ENCODE peak calls at places on chromosomes 4 and X, in four cellular contexts. L is WTC11, V is K562, G is A549. Z is an unnamed sample.

GRCh38 chrX:75648803-75649588 is 126.2 kb upstream of the ZDHHC15 start:
- DNase-seq in G (no peak), L (no peak), V (no peak), Z (peak)

GRCh38 chr4:13919021-13919441 is 291.5 kb upstream of the BOD1L1 start:
- DNase-seq in V (no peak), L (no peak), G (no peak), Z (no peak)

GRCh38 chrX:139290310-139290709 is 240.2 kb upstream of the F9 start:
- DNase-seq in G (no peak), L (no peak), V (no peak), Z (no peak)

GRCh38 chr4:7687796-7688195 is 251.9 kb downstream of the AFAP1 start:
- DNase-seq in L (no peak), V (no peak), G (no peak), Z (no peak)

GRCh38 chr4:4427478-4427870 is 40.6 kb downstream of the NSG1 start:
- DNase-seq in V (no peak), L (no peak), G (no peak), Z (no peak)

GRCh38 chr4:123046096-123046495 is 123.7 kb upstream of the NUDT6 start:
- DNase-seq in V (no peak), G (no peak), L (no peak), Z (no peak)

GRCh38 chr4:125736057-125736456 is 421.3 kb downstream of the FAT4 start:
- DNase-seq in G (peak), L (no peak), V (no peak), Z (peak)

GRCh38 chr4:168612435-168613139 is 115.7 kb downstream of the PALLD start:
- DNase-seq in V (no peak), G (peak), L (no peak), Z (no peak)

GRCh38 chr4:151266542-151266941 is 10.4 kb upstream of the PRSS48 start:
- DNase-seq in V (no peak), G (no peak), L (no peak), Z (no peak)

GRCh38 chr4:132910226-132910748 is 238.8 kb upstream of the PCDH10 start:
- DNase-seq in V (no peak), G (no peak), L (no peak), Z (no peak)

GRCh38 chr4:84258905-84259830 is 239.9 kb downstream of the NKX6-1 start:
- DNase-seq in L (no peak), G (peak), V (peak), Z (peak)

GRCh38 chr4:56821394-56822263 is at the start of gene SPINK2:
- DNase-seq in L (peak), V (peak), G (peak), Z (no peak)

GRCh38 chrX:150257348-150258175 is 105.6 kb upstream of the MAMLD1 start:
- DNase-seq in L (peak), G (no peak), V (no peak), Z (no peak)

GRCh38 chrX:24479924-24480722 is 15.0 kb downstream of the PDK3 start:
- DNase-seq in G (no peak), V (no peak), L (no peak), Z (no peak)

GRCh38 chr4:184476660-184477059 is 2.3 kb upstream of the IRF2 start:
- DNase-seq in L (no peak), V (no peak), G (no peak), Z (no peak)
- TF ChIP-seq HMGXB4 in L (no peak), V (no peak), G (no peak), Z (no peak)

GRCh38 chr4:102007959-102008425 is 217.5 kb downstream of the BANK1 start:
- DNase-seq in L (no peak), G (no peak), V (no peak), Z (no peak)

DNA sequence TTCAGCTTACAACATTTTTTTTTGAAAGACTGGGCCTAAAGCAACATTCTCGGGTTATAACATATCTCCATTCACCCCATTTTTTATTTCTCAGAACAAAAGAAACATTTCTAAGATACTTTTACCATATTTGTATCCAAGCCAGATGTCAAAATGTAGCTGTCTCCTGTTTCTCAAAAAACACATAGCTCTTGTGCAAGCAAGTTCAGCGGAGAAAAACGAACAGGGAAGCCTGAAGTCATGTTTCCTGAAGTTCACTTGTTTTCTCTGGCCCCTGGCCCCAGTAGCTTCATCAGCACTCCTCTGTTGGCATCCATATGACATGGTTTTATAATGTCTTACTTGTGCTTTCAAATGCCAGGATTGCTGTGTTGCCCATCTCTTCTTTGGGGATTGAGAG is 218.2 kb downstream of the BANK1 start:
- DNase-seq in G (no peak), V (no peak), L (no peak), Z (no peak)
- TF ChIP-seq HMGXB4 in G (no peak), V (no peak), L (no peak), Z (no peak)

GRCh38 chr4:163697121-163697520 is 202.6 kb downstream of the TMA16 start:
- DNase-seq in V (no peak), L (no peak), G (peak), Z (no peak)

GRCh38 chr4:163693211-163693610 is 198.7 kb downstream of the TMA16 start:
- DNase-seq in G (no peak), V (no peak), L (no peak), Z (no peak)

GRCh38 chr4:163693776-163694175 is 199.3 kb downstream of the TMA16 start:
- DNase-seq in G (peak), V (no peak), L (no peak), Z (no peak)

GRCh38 chr4:163688856-163689255 is 194.4 kb downstream of the TMA16 start:
- DNase-seq in V (no peak), G (no peak), L (no peak), Z (no peak)

GRCh38 chr4:163694385-163694784 is 199.9 kb downstream of the TMA16 start:
- DNase-seq in L (no peak), V (no peak), G (no peak), Z (no peak)
- TF ChIP-seq HMGXB4 in L (no peak), V (no peak), G (no peak), Z (no peak)

GRCh38 chrX:28225508-28225907 is 244.3 kb upstream of the DCAF8L1 start:
- DNase-seq in G (no peak), V (no peak), L (no peak), Z (peak)
- TF ChIP-seq HMGXB4 in G (no peak), V (no peak), L (no peak), Z (no peak)

DNA sequence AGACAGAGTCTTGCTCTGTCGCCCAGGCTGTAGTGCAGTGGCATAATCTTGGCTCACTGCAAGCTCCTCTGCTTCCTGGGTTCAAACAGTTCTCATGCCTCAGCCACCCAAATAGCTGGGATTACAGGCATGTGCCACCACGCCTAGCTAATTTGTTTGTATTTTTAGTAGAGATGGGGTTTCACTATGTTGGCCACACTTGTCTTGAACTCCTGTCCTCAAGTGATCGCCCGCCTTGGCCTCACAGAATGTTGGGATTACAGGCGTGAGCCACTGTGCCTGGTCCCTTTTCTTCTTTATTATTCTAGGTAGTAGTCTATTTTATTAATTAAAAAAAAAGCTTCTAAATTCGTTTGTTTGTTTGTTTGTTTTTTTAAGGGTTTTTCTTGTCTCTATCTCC is 59.1 kb downstream of the SLAIN2 start:
- DNase-seq in L (no peak), V (no peak), G (no peak), Z (no peak)
- TF ChIP-seq HMGXB4 in L (no peak), V (no peak), G (no peak), Z (no peak)

GRCh38 chrX:153521034-153521433 is 3.6 kb downstream of the ATP2B3 start:
- DNase-seq in V (no peak), L (no peak), G (no peak), Z (no peak)

GRCh38 chrX:153520286-153520917 is 3.0 kb downstream of the ATP2B3 start:
- DNase-seq in L (no peak), V (no peak), G (no peak), Z (no peak)

GRCh38 chrX:153517421-153517820 is at the start of gene ATP2B3:
- DNase-seq in G (no peak), V (no peak), L (no peak), Z (no peak)

GRCh38 chrX:153517941-153518834 is 746 bp downstream of the ATP2B3 start:
- DNase-seq in V (no peak), L (no peak), G (no peak), Z (no peak)

GRCh38 chrX:153519569-153520285 is 2.3 kb downstream of the ATP2B3 start:
- DNase-seq in V (no peak), L (no peak), G (no peak), Z (no peak)
- TF ChIP-seq HMGXB4 in V (no peak), L (no peak), G (no peak), Z (no peak)

GRCh38 chrX:84221181-84221580 is 33.2 kb upstream of the RPS6KA6 start:
- DNase-seq in L (no peak), G (no peak), V (no peak), Z (no peak)
- TF ChIP-seq HMGXB4 in L (no peak), G (no peak), V (no peak), Z (no peak)

GRCh38 chr4:158870282-158871049 is 101.6 kb downstream of the FNIP2 start:
- DNase-seq in L (peak), G (no peak), V (no peak), Z (no peak)
- TF ChIP-seq HMGXB4 in L (no peak), G (no peak), V (no peak), Z (no peak)

GRCh38 chrX:151680805-151681204 is 14.5 kb upstream of the PRRG3 start:
- DNase-seq in L (peak), V (peak), G (peak), Z (peak)

GRCh38 chrX:151675121-151675746 is 20.0 kb upstream of the PRRG3 start:
- DNase-seq in G (no peak), L (peak), V (no peak), Z (no peak)

GRCh38 chrX:151679798-151680427 is 15.3 kb upstream of the PRRG3 start:
- DNase-seq in V (peak), G (no peak), L (no peak), Z (no peak)
- TF ChIP-seq HMGXB4 in V (no peak), G (no peak), L (no peak), Z (no peak)

Z was measured in HepG2.